ENCODE peak calls at places on chromosomes 2 and 18, in four cellular contexts. One of them, this sample, is unnamed.

GRCh38 chr2:118047273-118047898 is 33.5 kb upstream of the CCDC93 start:
- DNase-seq in stimulated activated CD4-positive, alpha-beta T cell treated with anti-CD3 and anti-CD28 coated beads, Interleukin-2, amount 100 ng/mL, for 48 hours: no peak
- DNase-seq in naive thymus-derived CD8-positive, alpha-beta T cell: no peak
- DNase-seq in heart left ventricle: no peak
- DNase-seq in this sample: no peak

GRCh38 chr18:66640431-66640830 is 36.5 kb upstream of the CDH19 start:
- DNase-seq in heart left ventricle: peak
- DNase-seq in stimulated activated CD4-positive, alpha-beta T cell treated with anti-CD3 and anti-CD28 coated beads, Interleukin-2, amount 100 ng/mL, for 48 hours: no peak
- DNase-seq in naive thymus-derived CD8-positive, alpha-beta T cell: no peak
- DNase-seq in this sample: no peak

GRCh38 chr2:71631411-71631931 is 178.1 kb downstream of the DYSF start:
- DNase-seq in heart left ventricle: no peak
- DNase-seq in stimulated activated CD4-positive, alpha-beta T cell treated with anti-CD3 and anti-CD28 coated beads, Interleukin-2, amount 100 ng/mL, for 48 hours: no peak
- DNase-seq in naive thymus-derived CD8-positive, alpha-beta T cell: no peak
- DNase-seq in this sample: no peak

GRCh38 chr2:46371858-46372257 is 74.7 kb downstream of the EPAS1 start:
- DNase-seq in heart left ventricle: no peak
- DNase-seq in naive thymus-derived CD8-positive, alpha-beta T cell: no peak
- DNase-seq in stimulated activated CD4-positive, alpha-beta T cell treated with anti-CD3 and anti-CD28 coated beads, Interleukin-2, amount 100 ng/mL, for 48 hours: no peak
- DNase-seq in this sample: no peak

GRCh38 chr2:235343156-235343774 is 150.6 kb upstream of the AGAP1 start:
- DNase-seq in naive thymus-derived CD8-positive, alpha-beta T cell: no peak
- DNase-seq in stimulated activated CD4-positive, alpha-beta T cell treated with anti-CD3 and anti-CD28 coated beads, Interleukin-2, amount 100 ng/mL, for 48 hours: no peak
- DNase-seq in heart left ventricle: no peak
- DNase-seq in this sample: no peak

GRCh38 chr18:9905401-9905922 is 8.4 kb upstream of the VAPA start:
- DNase-seq in naive thymus-derived CD8-positive, alpha-beta T cell: no peak
- DNase-seq in stimulated activated CD4-positive, alpha-beta T cell treated with anti-CD3 and anti-CD28 coated beads, Interleukin-2, amount 100 ng/mL, for 48 hours: no peak
- DNase-seq in heart left ventricle: no peak
- DNase-seq in this sample: no peak

GRCh38 chr2:214574077-214574775 is 163.4 kb downstream of the VWC2L start:
- DNase-seq in stimulated activated CD4-positive, alpha-beta T cell treated with anti-CD3 and anti-CD28 coated beads, Interleukin-2, amount 100 ng/mL, for 48 hours: no peak
- DNase-seq in naive thymus-derived CD8-positive, alpha-beta T cell: no peak
- DNase-seq in heart left ventricle: no peak
- DNase-seq in this sample: no peak

GRCh38 chr2:133497261-133497893 is 70.9 kb downstream of the NCKAP5 start:
- DNase-seq in stimulated activated CD4-positive, alpha-beta T cell treated with anti-CD3 and anti-CD28 coated beads, Interleukin-2, amount 100 ng/mL, for 48 hours: no peak
- DNase-seq in naive thymus-derived CD8-positive, alpha-beta T cell: no peak
- DNase-seq in heart left ventricle: no peak
- DNase-seq in this sample: no peak

GRCh38 chr2:162118166-162119031 is 33.6 kb downstream of the GCG start:
- DNase-seq in stimulated activated CD4-positive, alpha-beta T cell treated with anti-CD3 and anti-CD28 coated beads, Interleukin-2, amount 100 ng/mL, for 48 hours: no peak
- DNase-seq in naive thymus-derived CD8-positive, alpha-beta T cell: no peak
- DNase-seq in heart left ventricle: no peak
- DNase-seq in this sample: no peak

GRCh38 chr2:107738268-107738667 is 88.4 kb upstream of the RGPD4 start:
- DNase-seq in naive thymus-derived CD8-positive, alpha-beta T cell: no peak
- DNase-seq in stimulated activated CD4-positive, alpha-beta T cell treated with anti-CD3 and anti-CD28 coated beads, Interleukin-2, amount 100 ng/mL, for 48 hours: no peak
- DNase-seq in heart left ventricle: no peak
- DNase-seq in this sample: no peak

GRCh38 chr18:50970006-50970405 is 2.2 kb downstream of the ELAC1 start:
- DNase-seq in stimulated activated CD4-positive, alpha-beta T cell treated with anti-CD3 and anti-CD28 coated beads, Interleukin-2, amount 100 ng/mL, for 48 hours: no peak
- DNase-seq in naive thymus-derived CD8-positive, alpha-beta T cell: no peak
- DNase-seq in heart left ventricle: peak
- DNase-seq in this sample: peak

GRCh38 chr2:148992448-148992847 is 46.1 kb upstream of the LYPD6B start:
- DNase-seq in naive thymus-derived CD8-positive, alpha-beta T cell: no peak
- DNase-seq in heart left ventricle: no peak
- DNase-seq in stimulated activated CD4-positive, alpha-beta T cell treated with anti-CD3 and anti-CD28 coated beads, Interleukin-2, amount 100 ng/mL, for 48 hours: no peak
- DNase-seq in this sample: no peak

GRCh38 chr2:176074919-176075425 is 8.8 kb downstream of the EVX2 start:
- DNase-seq in naive thymus-derived CD8-positive, alpha-beta T cell: no peak
- DNase-seq in stimulated activated CD4-positive, alpha-beta T cell treated with anti-CD3 and anti-CD28 coated beads, Interleukin-2, amount 100 ng/mL, for 48 hours: no peak
- DNase-seq in heart left ventricle: no peak
- DNase-seq in this sample: no peak

GRCh38 chr18:65610939-65611338 is 139.9 kb upstream of the CDH7 start:
- DNase-seq in naive thymus-derived CD8-positive, alpha-beta T cell: no peak
- DNase-seq in stimulated activated CD4-positive, alpha-beta T cell treated with anti-CD3 and anti-CD28 coated beads, Interleukin-2, amount 100 ng/mL, for 48 hours: no peak
- DNase-seq in heart left ventricle: no peak
- DNase-seq in this sample: no peak

GRCh38 chr2:240450532-240451107 is 15.2 kb downstream of the GPC1 start:
- DNase-seq in heart left ventricle: peak
- DNase-seq in stimulated activated CD4-positive, alpha-beta T cell treated with anti-CD3 and anti-CD28 coated beads, Interleukin-2, amount 100 ng/mL, for 48 hours: no peak
- DNase-seq in naive thymus-derived CD8-positive, alpha-beta T cell: no peak
- DNase-seq in this sample: no peak

GRCh38 chr2:56113571-56113970 is 70.2 kb upstream of the CCDC85A start:
- DNase-seq in heart left ventricle: no peak
- DNase-seq in naive thymus-derived CD8-positive, alpha-beta T cell: no peak
- DNase-seq in stimulated activated CD4-positive, alpha-beta T cell treated with anti-CD3 and anti-CD28 coated beads, Interleukin-2, amount 100 ng/mL, for 48 hours: no peak
- DNase-seq in this sample: no peak

GRCh38 chr2:6676776-6677175 is 188.9 kb downstream of the CMPK2 start:
- DNase-seq in stimulated activated CD4-positive, alpha-beta T cell treated with anti-CD3 and anti-CD28 coated beads, Interleukin-2, amount 100 ng/mL, for 48 hours: no peak
- DNase-seq in naive thymus-derived CD8-positive, alpha-beta T cell: no peak
- DNase-seq in heart left ventricle: no peak
- DNase-seq in this sample: no peak

GRCh38 chr2:196440413-196440812 is 199.1 kb upstream of the CCDC150 start:
- DNase-seq in heart left ventricle: no peak
- DNase-seq in naive thymus-derived CD8-positive, alpha-beta T cell: no peak
- DNase-seq in stimulated activated CD4-positive, alpha-beta T cell treated with anti-CD3 and anti-CD28 coated beads, Interleukin-2, amount 100 ng/mL, for 48 hours: no peak
- DNase-seq in this sample: no peak

GRCh38 chr2:26043862-26044736 is 10.2 kb downstream of the RAB10 start:
- DNase-seq in stimulated activated CD4-positive, alpha-beta T cell treated with anti-CD3 and anti-CD28 coated beads, Interleukin-2, amount 100 ng/mL, for 48 hours: no peak
- DNase-seq in heart left ventricle: no peak
- DNase-seq in naive thymus-derived CD8-positive, alpha-beta T cell: no peak
- DNase-seq in this sample: no peak

This sample was measured in lung.